ENCODE peak calls at places on chromosome 14, in eight cellular contexts. X, T, Q, N, O, E, K and G are unnamed samples.

GRCh38 chr14:67461341-67461985 is 27.1 kb downstream of the TMEM229B start:
- DNase-seq in K (no peak), Q (no peak), T (no peak), X (no peak), N (no peak), E (no peak), O (no peak), G (no peak)

GRCh38 chr14:68612049-68612448 is 180.8 kb downstream of the ZFP36L1 start:
- DNase-seq in E (no peak), K (no peak), X (no peak), T (no peak), Q (no peak), O (no peak), N (no peak), G (no peak)

GRCh38 chr14:92613008-92613658 is 99.6 kb downstream of the RIN3 start:
- DNase-seq in T (peak; percentile 31), Q (peak; percentile 23), X (peak; percentile 67), E (peak; percentile 50), K (no peak), N (peak; percentile 64), O (no peak), G (no peak)

GRCh38 chr14:24271134-24271833 is at the start of gene RABGGTA:
- DNase-seq in E (peak; percentile 93), K (peak; percentile 91), T (peak; percentile 75), Q (peak; percentile 74), O (peak; percentile 84), X (peak; percentile 98), N (peak; percentile 88), G (peak; percentile 77)

GRCh38 chr14:82602794-82603193 is 1069.1 kb upstream of the SEL1L start:
- DNase-seq in O (no peak), X (no peak), N (no peak), T (no peak), K (no peak), E (no peak), Q (no peak), G (no peak)

GRCh38 chr14:26163761-26164160 is 434.1 kb downstream of the NOVA1 start:
- DNase-seq in O (no peak), K (no peak), T (no peak), N (no peak), X (no peak), E (no peak), Q (peak; percentile 21), G (no peak)

GRCh38 chr14:96617635-96618034 is 115.5 kb downstream of the PAPOLA start:
- DNase-seq in Q (no peak), N (no peak), O (no peak), K (no peak), E (no peak), X (no peak), T (no peak), G (no peak)

GRCh38 chr14:90175631-90176030 is 80.7 kb upstream of the PSMC1 start:
- DNase-seq in N (no peak), T (no peak), Q (no peak), O (no peak), E (no peak), X (no peak), K (no peak), G (no peak)

GRCh38 chr14:98069712-98070133 is 1202.3 kb downstream of the BCL11B start:
- DNase-seq in T (no peak), E (no peak), O (no peak), N (no peak), Q (peak; percentile 91), X (no peak), K (no peak), G (no peak)

GRCh38 chr14:68132722-68133121 is 313.1 kb downstream of the RAD51B start:
- DNase-seq in T (no peak), Q (no peak), O (no peak), X (no peak), N (no peak), K (no peak), E (no peak), G (no peak)

GRCh38 chr14:63524537-63525155 is 18.5 kb downstream of the PPP2R5E start:
- DNase-seq in X (peak; percentile 42), E (peak; percentile 80), O (no peak), K (no peak), T (no peak), N (peak; percentile 83), Q (no peak), G (no peak)

GRCh38 chr14:74610199-74610865 is 1.7 kb downstream of the LTBP2 start:
- DNase-seq in K (no peak), X (no peak), T (no peak), O (no peak), Q (no peak), N (no peak), E (no peak), G (peak; percentile 65)

GRCh38 chr14:99689266-99690236 is 5.5 kb downstream of the CYP46A1 start:
- DNase-seq in N (no peak), E (no peak), X (no peak), K (peak; percentile 45), Q (no peak), T (no peak), O (peak; percentile 3), G (no peak)

GRCh38 chr14:103854017-103854808 is 6.8 kb upstream of the PPP1R13B start:
- DNase-seq in O (no peak), E (no peak), X (no peak), N (no peak), T (no peak), Q (no peak), K (no peak), G (no peak)

GRCh38 chr14:95054346-95055280 is 102.7 kb downstream of the DICER1 start:
- DNase-seq in E (no peak), Q (no peak), K (peak; percentile 59), X (no peak), N (no peak), O (no peak), T (no peak), G (peak; percentile 62)

GRCh38 chr14:104974665-104975390 is 3.3 kb downstream of the AHNAK2 start:
- DNase-seq in T (no peak), O (no peak), N (no peak), K (peak; percentile 62), Q (no peak), E (no peak), X (no peak), G (no peak)

GRCh38 chr14:104697892-104698583 is 8.6 kb downstream of the INF2 start:
- DNase-seq in X (no peak), K (no peak), Q (no peak), O (no peak), E (no peak), N (no peak), T (no peak), G (no peak)

GRCh38 chr14:99581960-99582359 is 22.0 kb downstream of the CCDC85C start:
- DNase-seq in Q (no peak), E (no peak), O (no peak), K (no peak), N (no peak), X (no peak), T (no peak), G (no peak)

GRCh38 chr14:56342419-56342901 is 224.2 kb downstream of the PELI2 start:
- DNase-seq in K (no peak), E (no peak), X (no peak), T (no peak), Q (peak; percentile 80), O (no peak), N (no peak), G (no peak)

GRCh38 chr14:31897581-31898186 is 179.4 kb upstream of the ARHGAP5 start:
- DNase-seq in X (no peak), K (no peak), Q (no peak), O (no peak), N (no peak), T (no peak), E (peak; percentile 10), G (no peak)

GRCh38 chr14:31894351-31894750 is 182.8 kb upstream of the ARHGAP5 start:
- DNase-seq in T (no peak), O (no peak), Q (no peak), N (no peak), E (no peak), K (no peak), X (no peak), G (no peak)

GRCh38 chr14:31895206-31895605 is 181.9 kb upstream of the ARHGAP5 start:
- DNase-seq in N (no peak), T (no peak), E (no peak), O (no peak), X (no peak), Q (peak; percentile 78), K (no peak), G (no peak)

GRCh38 chr14:31889297-31889696 is 187.8 kb upstream of the ARHGAP5 start:
- DNase-seq in E (no peak), O (no peak), X (no peak), Q (no peak), K (no peak), T (no peak), N (no peak), G (no peak)

GRCh38 chr14:31893156-31893813 is 183.8 kb upstream of the ARHGAP5 start:
- DNase-seq in Q (peak; percentile 18), N (no peak), K (no peak), O (no peak), X (no peak), E (no peak), T (no peak), G (no peak)
- TF ChIP-seq CTCF in Q (no peak), N (no peak), K (no peak), O (no peak), X (no peak), E (no peak), T (no peak), G (no peak)

GRCh38 chr14:30600907-30601578 is 21.1 kb upstream of the SCFD1 start:
- DNase-seq in E (no peak), K (no peak), T (no peak), Q (no peak), O (no peak), X (no peak), N (no peak), G (no peak)
- H3K36me3 ChIP-seq in E (peaks cover 28% of the 10 kb centered on the region), K (no peaks in the 10 kb centered on the region), T (peaks cover 63% of the 10 kb centered on the region), Q (peaks cover 29% of the 10 kb centered on the region), O (no peaks in the 10 kb centered on the region), X (peaks cover 27% of the 10 kb centered on the region), N (no peaks in the 10 kb centered on the region), G (peaks cover 41% of the 10 kb centered on the region)

GRCh38 chr14:76956253-76957090 is 72.0 kb downstream of the IRF2BPL start:
- DNase-seq in E (peak; percentile 92), N (peak; percentile 94), T (peak; percentile 83), X (peak; percentile 92), K (peak; percentile 95), O (peak; percentile 85), Q (peak; percentile 88), G (peak; percentile 91)
- TF ChIP-seq CTCF in E (peak; percentile 16), N (no peak), T (peak; percentile 59), X (no peak), K (no peak), O (peak; percentile 41), Q (no peak), G (peak; percentile 38)

GRCh38 chr14:73287071-73287470 is 49.8 kb downstream of the PAPLN start:
- DNase-seq in T (no peak), X (no peak), E (no peak), Q (no peak), N (no peak), K (no peak), O (no peak), G (no peak)

GRCh38 chr14:73285979-73286378 is 48.7 kb downstream of the PAPLN start:
- DNase-seq in O (no peak), K (no peak), N (no peak), Q (no peak), X (no peak), T (no peak), E (no peak), G (no peak)

GRCh38 chr14:73283592-73284379 is 46.5 kb downstream of the PAPLN start:
- DNase-seq in T (no peak), K (no peak), Q (peak; percentile 18), O (no peak), N (no peak), E (no peak), X (no peak), G (no peak)

GRCh38 chr14:73289308-73289707 is 52.0 kb downstream of the PAPLN start:
- DNase-seq in T (no peak), O (no peak), Q (no peak), X (no peak), E (no peak), K (no peak), N (no peak), G (no peak)

GRCh38 chr14:73286598-73286997 is 49.3 kb downstream of the PAPLN start:
- DNase-seq in O (no peak), E (no peak), Q (no peak), T (no peak), N (no peak), X (no peak), K (no peak), G (no peak)
- H3K36me3 ChIP-seq in O (no peaks in the 10 kb centered on the region), E (peaks cover 42% of the 10 kb centered on the region), Q (peaks cover 40% of the 10 kb centered on the region), T (peaks cover 56% of the 10 kb centered on the region), N (peaks cover 7% of the 10 kb centered on the region), X (peaks cover 27% of the 10 kb centered on the region), K (peaks cover 10% of the 10 kb centered on the region), G (peaks cover 56% of the 10 kb centered on the region)